ENCODE peak calls at places on chromosome 17, in six cellular contexts. F, O, D, K, A and N are unnamed samples.
A peak's percentile ranks its signal among the peaks of the same experiment; 100 is the strongest.

GRCh38 chr17:31388770-31389672 is 2.5 kb upstream of the RAB11FIP4 start:
- DNase-seq in F (peak; percentile 68), O (peak; percentile 72), D (peak; percentile 36), K (peak; percentile 44), A (no peak), N (peak; percentile 63)

GRCh38 chr17:46088595-46088994 is 89.5 kb downstream of the STH start:
- DNase-seq in F (no peak), O (no peak), D (no peak), K (no peak), A (no peak), N (no peak)

GRCh38 chr17:40806131-40806530 is 6.4 kb upstream of the KRT28 start:
- DNase-seq in F (no peak), O (no peak), D (no peak), K (no peak), A (no peak), N (no peak)

GRCh38 chr17:29722411-29723198 is 99.9 kb upstream of the CORO6 start:
- DNase-seq in F (peak; percentile 80), O (peak; percentile 96), D (no peak), K (peak; percentile 10), A (no peak), N (peak; percentile 77)

GRCh38 chr17:19331134-19331533 is 31.4 kb downstream of the B9D1 start:
- DNase-seq in F (peak; percentile 90), O (no peak), D (no peak), K (no peak), A (no peak), N (no peak)

GRCh38 chr17:81996232-81996756 is 18.9 kb downstream of the ASPSCR1 start:
- DNase-seq in F (no peak), O (no peak), D (no peak), K (no peak), A (no peak), N (no peak)

GRCh38 chr17:77473615-77474226 is 333.0 kb downstream of the SEC14L1 start:
- DNase-seq in F (no peak), O (no peak), D (no peak), K (peak; percentile 46), A (no peak), N (no peak)

GRCh38 chr17:70613681-70614080 is 444.3 kb downstream of the KCNJ2 start:
- DNase-seq in F (no peak), O (no peak), D (no peak), K (no peak), A (no peak), N (no peak)

GRCh38 chr17:74977802-74978201 is 5.2 kb upstream of the HID1 start:
- DNase-seq in F (no peak), O (no peak), D (no peak), K (no peak), A (no peak), N (no peak)

GRCh38 chr17:32871736-32872135 is 5.2 kb downstream of the MYO1D start:
- DNase-seq in F (no peak), O (peak; percentile 91), D (no peak), K (no peak), A (no peak), N (no peak)

GRCh38 chr17:43814714-43815113 is 18.2 kb downstream of the MPP3 start:
- DNase-seq in F (peak; percentile 83), O (no peak), D (no peak), K (no peak), A (no peak), N (no peak)

GRCh38 chr17:34626141-34626681 is 46.8 kb downstream of the TMEM132E start:
- DNase-seq in F (no peak), O (no peak), D (no peak), K (no peak), A (no peak), N (no peak)

GRCh38 chr17:62965149-62965648 is 836 bp upstream of the TANC2 start:
- DNase-seq in F (no peak), O (no peak), D (no peak), K (peak; percentile 68), A (no peak), N (no peak)

GRCh38 chr17:58960068-58960467 is 146.6 kb downstream of the TRIM37 start:
- DNase-seq in F (peak; percentile 44), O (peak; percentile 50), D (no peak), K (no peak), A (no peak), N (peak; percentile 68)